ENCODE peak calls at places on chromosomes 3 and 15, in six cellular contexts. G, L, A, P, D and J are unnamed samples.

GRCh38 chr15:71237456-71238188 is 122.4 kb downstream of the THSD4 start:
- DNase-seq in P (peak), D (no peak), L (peak), G (peak), A (peak), J (no peak)

GRCh38 chr3:119310052-119310451 is 15.9 kb downstream of the ARHGAP31 start:
- DNase-seq in P (no peak), A (no peak), L (peak), D (no peak), G (peak), J (no peak)

GRCh38 chr15:52113708-52114107 is 1.1 kb upstream of the BCL2L10 start:
- DNase-seq in D (no peak), A (no peak), L (no peak), P (no peak), G (no peak), J (no peak)

GRCh38 chr3:36097180-36097579 is 283.1 kb upstream of the STAC start:
- DNase-seq in G (no peak), A (no peak), P (no peak), D (no peak), L (no peak), J (no peak)

GRCh38 chr3:151553873-151554272 is 93.0 kb upstream of the IGSF10 start:
- DNase-seq in L (peak), P (no peak), D (peak), A (no peak), G (peak), J (no peak)

GRCh38 chr3:178705925-178706324 is 169.7 kb downstream of the KCNMB2 start:
- DNase-seq in A (no peak), D (no peak), P (no peak), G (no peak), L (peak), J (no peak)

GRCh38 chr15:90421527-90421926 is 33.5 kb downstream of the IQGAP1 start:
- DNase-seq in D (no peak), A (no peak), G (peak), P (no peak), L (peak), J (no peak)

GRCh38 chr3:18405141-18405540 is 20.0 kb downstream of the SATB1 start:
- DNase-seq in G (peak), A (no peak), L (no peak), D (no peak), P (no peak), J (no peak)

GRCh38 chr3:148318240-148318639 is 379.5 kb upstream of the AGTR1 start:
- DNase-seq in L (no peak), G (peak), A (no peak), P (no peak), D (no peak), J (no peak)

GRCh38 chr3:193997228-193998192 is 138.4 kb upstream of the HES1 start:
- DNase-seq in P (no peak), A (peak), G (no peak), L (peak), D (no peak), J (no peak)

GRCh38 chr3:111749171-111750170 is 109.6 kb upstream of the PHLDB2 start:
- DNase-seq in A (no peak), G (no peak), P (no peak), L (no peak), D (no peak), J (no peak)

GRCh38 chr15:88132499-88132898 is 124.0 kb downstream of the NTRK3 start:
- DNase-seq in P (no peak), G (no peak), L (no peak), A (no peak), D (no peak), J (no peak)

GRCh38 chr3:191963182-191963581 is 502.2 kb downstream of the PYDC2 start:
- DNase-seq in P (no peak), L (no peak), A (no peak), G (peak), D (no peak), J (no peak)

DNA sequence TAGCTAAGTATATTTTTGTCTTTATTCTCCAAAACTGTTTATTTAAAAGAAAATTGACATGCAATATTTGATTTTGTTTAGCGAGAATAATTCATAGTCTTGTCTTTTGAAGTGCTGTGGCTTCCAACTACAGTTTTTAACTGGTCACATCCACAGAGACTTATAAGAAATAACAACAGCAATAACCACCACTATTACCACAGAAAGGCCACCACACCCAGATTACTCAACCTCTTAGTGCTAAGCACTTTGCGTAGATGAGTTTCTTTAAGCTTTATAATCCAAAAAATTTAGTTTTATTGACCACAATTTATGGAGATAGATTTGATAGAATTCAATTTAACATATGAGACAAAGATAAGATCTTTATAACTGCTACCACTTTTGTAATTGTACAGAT is 468.4 kb upstream of the UBE2E2 start:
- DNase-seq in P (no peak), A (no peak), G (peak), D (no peak), L (no peak), J (no peak)
- TF ChIP-seq CTCF in P (no peak), A (no peak), G (no peak), D (no peak), L (no peak), J (no peak)

GRCh38 chr3:58565621-58566397 is 11.4 kb downstream of the FAM107A start:
- DNase-seq in P (no peak), D (peak), G (no peak), A (no peak), L (no peak), J (no peak)

GRCh38 chr3:58566398-58567250 is 10.6 kb downstream of the FAM107A start:
- DNase-seq in G (no peak), D (peak), A (no peak), L (no peak), P (no peak), J (no peak)

GRCh38 chr3:58564054-58564453 is 13.1 kb downstream of the FAM107A start:
- DNase-seq in D (peak), L (no peak), P (no peak), A (no peak), G (no peak), J (no peak)

GRCh38 chr3:58563386-58564035 is 13.7 kb downstream of the FAM107A start:
- DNase-seq in G (no peak), A (no peak), P (no peak), L (no peak), D (peak), J (no peak)

GRCh38 chr3:58564456-58565160 is 12.6 kb downstream of the FAM107A start:
- DNase-seq in L (peak), G (peak), P (no peak), A (no peak), D (peak), J (no peak)
- TF ChIP-seq CTCF in L (no peak), G (no peak), P (no peak), A (no peak), D (no peak), J (no peak)

GRCh38 chr3:147120029-147120428 is 286.3 kb downstream of the ZIC4 start:
- DNase-seq in A (no peak), P (no peak), D (no peak), G (peak), L (peak), J (no peak)
- TF ChIP-seq CTCF in A (peak), P (no peak), D (no peak), G (peak), L (peak), J (peak)

DNA sequence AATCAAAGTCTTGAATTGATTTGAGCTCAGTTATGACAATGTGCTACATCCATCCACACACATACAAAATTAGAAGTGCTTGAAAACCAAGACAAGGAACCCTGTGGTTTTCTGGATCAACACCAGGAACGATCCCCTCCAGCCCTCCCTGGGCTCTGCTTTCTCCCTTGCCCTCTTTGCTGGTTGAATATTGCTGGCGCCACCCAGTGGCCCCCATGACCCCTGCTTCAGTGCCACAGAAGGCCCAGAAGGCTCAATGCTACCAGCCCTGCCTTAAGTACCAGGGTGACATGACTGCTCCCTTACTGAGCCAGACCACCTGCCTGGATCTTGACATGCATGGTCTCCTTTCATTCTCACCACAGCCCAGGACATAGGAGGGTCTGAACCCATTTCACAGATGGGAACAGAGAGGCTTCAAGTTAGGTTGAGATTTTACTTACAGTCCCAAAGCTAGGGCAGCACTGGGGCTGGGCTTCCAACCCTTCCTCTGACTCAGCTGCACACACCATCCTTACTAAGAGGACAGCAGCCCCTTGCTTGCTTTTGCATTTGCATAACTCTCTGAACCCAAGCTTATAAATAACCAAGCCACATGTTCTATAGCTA is 15.0 kb downstream of the IL12A start:
- DNase-seq in L (peak), G (peak), P (no peak), A (peak), D (peak), J (no peak)
- TF ChIP-seq CTCF in L (peak), G (peak), P (no peak), A (peak), D (no peak), J (peak)

DNA sequence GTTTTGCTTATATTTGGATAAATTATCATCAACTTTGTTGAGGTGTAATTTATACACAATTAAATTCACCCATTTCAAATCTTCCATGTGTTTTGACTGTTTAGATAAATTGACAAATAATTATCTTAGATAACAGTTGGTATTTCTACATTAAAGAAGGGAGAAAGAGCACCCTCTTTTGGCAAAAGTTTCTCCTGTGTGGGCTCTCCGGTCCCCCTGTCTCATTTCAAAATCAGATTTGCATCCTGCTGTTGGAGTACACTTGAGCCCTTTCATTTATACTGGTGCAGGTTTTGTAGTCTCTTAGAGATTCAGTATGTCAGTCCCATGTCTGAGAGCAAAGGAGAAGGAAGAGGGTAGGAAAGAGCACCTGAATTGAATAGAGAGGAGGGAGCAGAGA is 49.4 kb downstream of the NKIRAS1 start:
- DNase-seq in D (no peak), P (no peak), L (no peak), A (no peak), G (no peak), J (no peak)
- TF ChIP-seq CTCF in D (no peak), P (no peak), L (no peak), A (no peak), G (peak), J (peak)